ENCODE peak calls at places on chromosomes 3 and 15, in five cellular contexts. R is fibroblast of the aortic adventitia; X is activated CD8-positive, alpha-beta T cell treated with anti-CD3 and anti-CD28 coated beads for 36 hours; O is left cardiac atrium; U is A549. T is an unnamed sample.

GRCh38 chr3:151037746-151038145 is 47.7 kb upstream of the MED12L start:
- DNase-seq in R (peak), X (no peak), O (peak), U (peak), T (peak)

GRCh38 chr3:155763870-155764463 is 19.1 kb upstream of the PLCH1 start:
- DNase-seq in R (no peak), X (no peak), O (no peak), U (no peak), T (no peak)

GRCh38 chr3:99344216-99344615 is 294.2 kb upstream of the COL8A1 start:
- DNase-seq in R (no peak), X (no peak), O (no peak), U (no peak), T (no peak)

GRCh38 chr3:63954182-63954581 is 42.0 kb upstream of the SCAANT1 start:
- DNase-seq in R (no peak), X (no peak), O (no peak), U (no peak), T (no peak)

GRCh38 chr3:189927975-189928895 is 192.5 kb downstream of the P3H2 start:
- DNase-seq in R (peak), X (no peak), O (no peak), U (no peak), T (no peak)

GRCh38 chr3:64708456-64708855 is 20.7 kb upstream of the ADAMTS9 start:
- DNase-seq in R (no peak), X (no peak), O (no peak), U (no peak), T (no peak)

GRCh38 chr15:52281085-52282035 is 14.2 kb downstream of the MYO5C start:
- DNase-seq in R (no peak), X (no peak), O (no peak), U (no peak), T (no peak)

GRCh38 chr15:35481992-35482391 is 64.0 kb downstream of the DPH6 start:
- DNase-seq in R (peak), X (no peak), O (no peak), U (peak), T (peak)

GRCh38 chr3:59709702-59710555 is 660.1 kb upstream of the CFAP20DC start:
- DNase-seq in R (no peak), X (peak), O (peak), U (no peak), T (no peak)

T was measured in GM03348.